ENCODE peak calls at places on chromosomes 4 and X, in eight cellular contexts. One of them, this sample, is unnamed.

GRCh38 chrX:25076941-25077500 is 61.3 kb upstream of the ARX start:
- DNase-seq in right lobe of liver: no peak
- DNase-seq in fibroblast of mammary gland: no peak
- DNase-seq in left ventricle myocardium inferior: no peak
- DNase-seq in upper lobe of right lung: no peak
- DNase-seq in Peyer's patch: no peak
- DNase-seq in neural progenitor cell: no peak
- DNase-seq in dorsolateral prefrontal cortex: no peak
- DNase-seq in this sample: no peak

GRCh38 chr4:131526686-131527085 is 1622.4 kb upstream of the PCDH10 start:
- DNase-seq in fibroblast of mammary gland: no peak
- DNase-seq in neural progenitor cell: no peak
- DNase-seq in dorsolateral prefrontal cortex: no peak
- DNase-seq in upper lobe of right lung: no peak
- DNase-seq in right lobe of liver: no peak
- DNase-seq in Peyer's patch: no peak
- DNase-seq in left ventricle myocardium inferior: no peak
- DNase-seq in this sample: no peak

GRCh38 chrX:131288738-131289511 is at the start of gene IGSF1:
- DNase-seq in right lobe of liver: peak
- DNase-seq in dorsolateral prefrontal cortex: peak
- DNase-seq in fibroblast of mammary gland: peak
- DNase-seq in neural progenitor cell: peak
- DNase-seq in Peyer's patch: no peak
- DNase-seq in upper lobe of right lung: no peak
- DNase-seq in left ventricle myocardium inferior: peak
- DNase-seq in this sample: peak

GRCh38 chr4:178633263-178633662 is 1191.0 kb upstream of the AGA start:
- DNase-seq in neural progenitor cell: no peak
- DNase-seq in right lobe of liver: no peak
- DNase-seq in left ventricle myocardium inferior: no peak
- DNase-seq in fibroblast of mammary gland: no peak
- DNase-seq in upper lobe of right lung: no peak
- DNase-seq in Peyer's patch: no peak
- DNase-seq in dorsolateral prefrontal cortex: no peak
- DNase-seq in this sample: no peak

GRCh38 chrX:77505227-77505626 is 58.0 kb downstream of the FGF16 start:
- DNase-seq in Peyer's patch: no peak
- DNase-seq in fibroblast of mammary gland: peak
- DNase-seq in dorsolateral prefrontal cortex: no peak
- DNase-seq in upper lobe of right lung: no peak
- DNase-seq in neural progenitor cell: no peak
- DNase-seq in left ventricle myocardium inferior: no peak
- DNase-seq in right lobe of liver: no peak
- DNase-seq in this sample: peak

GRCh38 chr4:84455697-84456096 is 43.4 kb downstream of the NKX6-1 start:
- DNase-seq in Peyer's patch: no peak
- DNase-seq in left ventricle myocardium inferior: no peak
- DNase-seq in dorsolateral prefrontal cortex: no peak
- DNase-seq in neural progenitor cell: no peak
- DNase-seq in right lobe of liver: no peak
- DNase-seq in fibroblast of mammary gland: no peak
- DNase-seq in upper lobe of right lung: no peak
- DNase-seq in this sample: no peak

GRCh38 chrX:139680356-139680755 is 27.6 kb downstream of the MCF2 start:
- DNase-seq in left ventricle myocardium inferior: no peak
- DNase-seq in upper lobe of right lung: no peak
- DNase-seq in fibroblast of mammary gland: no peak
- DNase-seq in neural progenitor cell: no peak
- DNase-seq in Peyer's patch: no peak
- DNase-seq in right lobe of liver: no peak
- DNase-seq in dorsolateral prefrontal cortex: no peak
- DNase-seq in this sample: no peak

GRCh38 chr4:155173371-155173770 is 35.1 kb upstream of the NPY2R start:
- DNase-seq in Peyer's patch: no peak
- DNase-seq in dorsolateral prefrontal cortex: no peak
- DNase-seq in fibroblast of mammary gland: peak
- DNase-seq in upper lobe of right lung: no peak
- DNase-seq in neural progenitor cell: no peak
- DNase-seq in right lobe of liver: no peak
- DNase-seq in left ventricle myocardium inferior: no peak
- DNase-seq in this sample: no peak

GRCh38 chrX:151476597-151476996 is 79.6 kb downstream of the VMA21 start:
- DNase-seq in right lobe of liver: no peak
- DNase-seq in left ventricle myocardium inferior: no peak
- DNase-seq in fibroblast of mammary gland: no peak
- DNase-seq in Peyer's patch: no peak
- DNase-seq in dorsolateral prefrontal cortex: no peak
- DNase-seq in upper lobe of right lung: no peak
- DNase-seq in neural progenitor cell: no peak
- DNase-seq in this sample: no peak

GRCh38 chr4:103892616-103893015 is 172.8 kb upstream of the TACR3 start:
- DNase-seq in neural progenitor cell: no peak
- DNase-seq in right lobe of liver: no peak
- DNase-seq in dorsolateral prefrontal cortex: no peak
- DNase-seq in Peyer's patch: no peak
- DNase-seq in left ventricle myocardium inferior: no peak
- DNase-seq in upper lobe of right lung: no peak
- DNase-seq in fibroblast of mammary gland: peak
- DNase-seq in this sample: no peak

GRCh38 chrX:74119016-74119910 is 184.7 kb upstream of the ZCCHC13 start:
- DNase-seq in neural progenitor cell: no peak
- DNase-seq in upper lobe of right lung: no peak
- DNase-seq in right lobe of liver: no peak
- DNase-seq in left ventricle myocardium inferior: no peak
- DNase-seq in Peyer's patch: no peak
- DNase-seq in fibroblast of mammary gland: peak
- DNase-seq in dorsolateral prefrontal cortex: no peak
- DNase-seq in this sample: no peak

GRCh38 chr4:91961504-91961903 is 342.3 kb upstream of the GRID2 start:
- DNase-seq in fibroblast of mammary gland: peak
- DNase-seq in left ventricle myocardium inferior: no peak
- DNase-seq in dorsolateral prefrontal cortex: no peak
- DNase-seq in upper lobe of right lung: no peak
- DNase-seq in Peyer's patch: no peak
- DNase-seq in right lobe of liver: no peak
- DNase-seq in neural progenitor cell: no peak
- DNase-seq in this sample: no peak

GRCh38 chrX:13911581-13911980 is 94.7 kb upstream of the GPM6B start:
- DNase-seq in Peyer's patch: no peak
- DNase-seq in upper lobe of right lung: no peak
- DNase-seq in fibroblast of mammary gland: peak
- DNase-seq in right lobe of liver: no peak
- DNase-seq in neural progenitor cell: no peak
- DNase-seq in left ventricle myocardium inferior: no peak
- DNase-seq in dorsolateral prefrontal cortex: no peak
- DNase-seq in this sample: no peak

GRCh38 chrX:153469811-153470410 is 465 bp downstream of the HAUS7 start:
- DNase-seq in neural progenitor cell: peak
- DNase-seq in fibroblast of mammary gland: peak
- DNase-seq in left ventricle myocardium inferior: no peak
- DNase-seq in right lobe of liver: no peak
- DNase-seq in upper lobe of right lung: no peak
- DNase-seq in dorsolateral prefrontal cortex: no peak
- DNase-seq in Peyer's patch: no peak
- DNase-seq in this sample: no peak

GRCh38 chr4:169634975-169635374 is 14.6 kb downstream of the CLCN3 start:
- DNase-seq in Peyer's patch: no peak
- DNase-seq in fibroblast of mammary gland: no peak
- DNase-seq in neural progenitor cell: no peak
- DNase-seq in dorsolateral prefrontal cortex: no peak
- DNase-seq in upper lobe of right lung: no peak
- DNase-seq in right lobe of liver: no peak
- DNase-seq in left ventricle myocardium inferior: no peak
- DNase-seq in this sample: peak

GRCh38 chrX:115531818-115532403 is 29.1 kb upstream of the PLS3 start:
- DNase-seq in right lobe of liver: no peak
- DNase-seq in fibroblast of mammary gland: peak
- DNase-seq in neural progenitor cell: no peak
- DNase-seq in left ventricle myocardium inferior: no peak
- DNase-seq in upper lobe of right lung: no peak
- DNase-seq in dorsolateral prefrontal cortex: no peak
- DNase-seq in Peyer's patch: no peak
- DNase-seq in this sample: no peak

GRCh38 chrX:22462959-22463358 is 190.2 kb downstream of the CBLL2 start:
- DNase-seq in dorsolateral prefrontal cortex: no peak
- DNase-seq in right lobe of liver: no peak
- DNase-seq in upper lobe of right lung: no peak
- DNase-seq in neural progenitor cell: no peak
- DNase-seq in left ventricle myocardium inferior: no peak
- DNase-seq in fibroblast of mammary gland: no peak
- DNase-seq in Peyer's patch: no peak
- DNase-seq in this sample: no peak

GRCh38 chrX:104318330-104319009 is 63.7 kb upstream of the ESX1 start:
- DNase-seq in fibroblast of mammary gland: peak
- DNase-seq in upper lobe of right lung: no peak
- DNase-seq in right lobe of liver: peak
- DNase-seq in dorsolateral prefrontal cortex: no peak
- DNase-seq in Peyer's patch: peak
- DNase-seq in left ventricle myocardium inferior: no peak
- DNase-seq in neural progenitor cell: peak
- DNase-seq in this sample: peak

GRCh38 chr4:122003335-122003734 is 51.5 kb upstream of the TRPC3 start:
- DNase-seq in right lobe of liver: no peak
- DNase-seq in neural progenitor cell: peak
- DNase-seq in dorsolateral prefrontal cortex: no peak
- DNase-seq in fibroblast of mammary gland: peak
- DNase-seq in upper lobe of right lung: no peak
- DNase-seq in Peyer's patch: no peak
- DNase-seq in left ventricle myocardium inferior: no peak
- DNase-seq in this sample: no peak

GRCh38 chr4:15702941-15703403 is at the start of gene BST1:
- DNase-seq in Peyer's patch: peak
- DNase-seq in neural progenitor cell: peak
- DNase-seq in upper lobe of right lung: peak
- DNase-seq in right lobe of liver: peak
- DNase-seq in left ventricle myocardium inferior: peak
- DNase-seq in dorsolateral prefrontal cortex: peak
- DNase-seq in fibroblast of mammary gland: peak
- DNase-seq in this sample: no peak
- H3K4me3 ChIP-seq in Peyer's patch: peak
- H3K4me3 ChIP-seq in neural progenitor cell: peak
- H3K4me3 ChIP-seq in upper lobe of right lung: peak
- H3K4me3 ChIP-seq in right lobe of liver: peak
- H3K4me3 ChIP-seq in left ventricle myocardium inferior: peak
- H3K4me3 ChIP-seq in dorsolateral prefrontal cortex: peak
- H3K4me3 ChIP-seq in fibroblast of mammary gland: peak
- H3K4me3 ChIP-seq in this sample: no peak

GRCh38 chrX:97016106-97016505 is 132.4 kb downstream of the RPA4 start:
- DNase-seq in dorsolateral prefrontal cortex: no peak
- DNase-seq in neural progenitor cell: no peak
- DNase-seq in right lobe of liver: no peak
- DNase-seq in fibroblast of mammary gland: peak
- DNase-seq in Peyer's patch: no peak
- DNase-seq in left ventricle myocardium inferior: no peak
- DNase-seq in upper lobe of right lung: no peak
- DNase-seq in this sample: no peak
- TF ChIP-seq CTCF in dorsolateral prefrontal cortex: no peak
- TF ChIP-seq CTCF in neural progenitor cell: peak
- TF ChIP-seq CTCF in right lobe of liver: no peak
- TF ChIP-seq CTCF in fibroblast of mammary gland: no peak
- TF ChIP-seq CTCF in Peyer's patch: no peak
- TF ChIP-seq CTCF in left ventricle myocardium inferior: no peak
- TF ChIP-seq CTCF in upper lobe of right lung: no peak
- TF ChIP-seq CTCF in this sample: peak

GRCh38 chrX:8849945-8850344 is 48.8 kb upstream of the FAM9A start:
- DNase-seq in fibroblast of mammary gland: no peak
- DNase-seq in right lobe of liver: no peak
- DNase-seq in Peyer's patch: no peak
- DNase-seq in left ventricle myocardium inferior: no peak
- DNase-seq in upper lobe of right lung: no peak
- DNase-seq in neural progenitor cell: no peak
- DNase-seq in dorsolateral prefrontal cortex: no peak
- DNase-seq in this sample: no peak
- H3K4me3 ChIP-seq in fibroblast of mammary gland: no peak
- H3K4me3 ChIP-seq in right lobe of liver: no peak
- H3K4me3 ChIP-seq in Peyer's patch: no peak
- H3K4me3 ChIP-seq in left ventricle myocardium inferior: no peak
- H3K4me3 ChIP-seq in upper lobe of right lung: no peak
- H3K4me3 ChIP-seq in neural progenitor cell: no peak
- H3K4me3 ChIP-seq in dorsolateral prefrontal cortex: no peak
- H3K4me3 ChIP-seq in this sample: no peak

GRCh38 chrX:47497274-47497673 is 14.3 kb upstream of the ZNF41 start:
- DNase-seq in right lobe of liver: no peak
- DNase-seq in dorsolateral prefrontal cortex: no peak
- DNase-seq in upper lobe of right lung: no peak
- DNase-seq in Peyer's patch: no peak
- DNase-seq in neural progenitor cell: no peak
- DNase-seq in fibroblast of mammary gland: peak
- DNase-seq in left ventricle myocardium inferior: no peak
- DNase-seq in this sample: no peak
- TF ChIP-seq CTCF in right lobe of liver: peak
- TF ChIP-seq CTCF in dorsolateral prefrontal cortex: peak
- TF ChIP-seq CTCF in upper lobe of right lung: peak
- TF ChIP-seq CTCF in Peyer's patch: peak
- TF ChIP-seq CTCF in neural progenitor cell: peak
- TF ChIP-seq CTCF in fibroblast of mammary gland: peak
- TF ChIP-seq CTCF in left ventricle myocardium inferior: peak
- TF ChIP-seq CTCF in this sample: peak

GRCh38 chr4:186249785-186250739 is 15.9 kb upstream of the F11 start:
- DNase-seq in neural progenitor cell: no peak
- DNase-seq in Peyer's patch: no peak
- DNase-seq in upper lobe of right lung: no peak
- DNase-seq in left ventricle myocardium inferior: no peak
- DNase-seq in dorsolateral prefrontal cortex: no peak
- DNase-seq in right lobe of liver: no peak
- DNase-seq in fibroblast of mammary gland: peak
- DNase-seq in this sample: no peak
- H3K4me3 ChIP-seq in neural progenitor cell: no peak
- H3K4me3 ChIP-seq in Peyer's patch: no peak
- H3K4me3 ChIP-seq in upper lobe of right lung: no peak
- H3K4me3 ChIP-seq in left ventricle myocardium inferior: no peak
- H3K4me3 ChIP-seq in dorsolateral prefrontal cortex: no peak
- H3K4me3 ChIP-seq in right lobe of liver: no peak
- H3K4me3 ChIP-seq in fibroblast of mammary gland: no peak
- H3K4me3 ChIP-seq in this sample: no peak

GRCh38 chr4:1515763-1516162 is 109.5 kb upstream of the NKX1-1 start:
- DNase-seq in dorsolateral prefrontal cortex: no peak
- DNase-seq in upper lobe of right lung: peak
- DNase-seq in right lobe of liver: no peak
- DNase-seq in left ventricle myocardium inferior: no peak
- DNase-seq in Peyer's patch: no peak
- DNase-seq in neural progenitor cell: no peak
- DNase-seq in fibroblast of mammary gland: no peak
- DNase-seq in this sample: no peak
- TF ChIP-seq CTCF in dorsolateral prefrontal cortex: no peak
- TF ChIP-seq CTCF in upper lobe of right lung: no peak
- TF ChIP-seq CTCF in right lobe of liver: no peak
- TF ChIP-seq CTCF in left ventricle myocardium inferior: no peak
- TF ChIP-seq CTCF in Peyer's patch: no peak
- TF ChIP-seq CTCF in neural progenitor cell: no peak
- TF ChIP-seq CTCF in fibroblast of mammary gland: no peak
- TF ChIP-seq CTCF in this sample: no peak

DNA sequence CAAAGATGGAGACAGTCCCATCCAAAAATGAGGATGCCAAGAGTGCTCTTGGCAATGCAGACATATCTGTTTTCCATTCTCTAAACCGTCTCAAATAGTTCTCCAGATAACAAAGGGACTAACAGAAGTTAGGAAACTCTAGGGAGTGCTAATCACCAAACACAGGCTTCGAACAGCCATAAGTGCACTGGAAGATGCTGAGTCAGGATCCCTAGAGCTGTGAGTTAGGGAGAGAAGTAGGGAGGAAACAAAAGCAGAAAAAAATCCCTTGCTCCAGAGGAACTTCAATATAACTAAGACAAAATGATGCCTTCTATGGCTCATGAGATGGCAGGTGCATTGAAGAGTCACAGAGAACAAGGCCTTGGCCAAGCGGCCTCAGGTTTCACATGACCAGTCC is 251.0 kb upstream of the PPARGC1A start:
- DNase-seq in Peyer's patch: no peak
- DNase-seq in dorsolateral prefrontal cortex: no peak
- DNase-seq in upper lobe of right lung: no peak
- DNase-seq in neural progenitor cell: no peak
- DNase-seq in left ventricle myocardium inferior: no peak
- DNase-seq in fibroblast of mammary gland: no peak
- DNase-seq in right lobe of liver: no peak
- DNase-seq in this sample: no peak
- H3K4me3 ChIP-seq in Peyer's patch: no peak
- H3K4me3 ChIP-seq in dorsolateral prefrontal cortex: no peak
- H3K4me3 ChIP-seq in upper lobe of right lung: no peak
- H3K4me3 ChIP-seq in neural progenitor cell: no peak
- H3K4me3 ChIP-seq in left ventricle myocardium inferior: no peak
- H3K4me3 ChIP-seq in fibroblast of mammary gland: no peak
- H3K4me3 ChIP-seq in right lobe of liver: no peak
- H3K4me3 ChIP-seq in this sample: no peak

This sample was measured in LNCaP clone FGC.